ENCODE peak calls at places on chromosomes 1 and 21, in nine cellular contexts. Z, H, P, F, O, V, C, U and X are unnamed samples.

GRCh38 chr1:117171900-117172501 is 38.7 kb downstream of the VTCN1 start:
- DNase-seq in Z (no peak), H (no peak), P (no peak), F (no peak), O (no peak), V (no peak), C (peak), U (peak), X (peak)

GRCh38 chr1:31859719-31860118 is 43.9 kb upstream of the SPOCD1 start:
- DNase-seq in Z (no peak), H (no peak), P (no peak), F (no peak), O (no peak), V (no peak), C (no peak), U (no peak), X (no peak)

GRCh38 chr1:94020764-94021579 is 100.0 kb downstream of the ABCA4 start:
- DNase-seq in Z (no peak), H (no peak), P (no peak), F (peak), O (no peak), V (no peak), C (no peak), U (peak), X (no peak)

GRCh38 chr1:236417325-236417724 is 23.2 kb downstream of the EDARADD start:
- DNase-seq in Z (no peak), H (no peak), P (no peak), F (no peak), O (no peak), V (no peak), C (no peak), U (no peak), X (no peak)

GRCh38 chr21:32256873-32257620 is 21.8 kb downstream of the MIS18A start:
- DNase-seq in Z (peak), H (peak), P (no peak), F (no peak), O (no peak), V (peak), C (peak), U (peak), X (no peak)

GRCh38 chr1:212375986-212376385 is 38.7 kb downstream of the PACC1 start:
- DNase-seq in Z (no peak), H (no peak), P (no peak), F (no peak), O (no peak), V (no peak), C (no peak), U (no peak), X (no peak)

GRCh38 chr1:6466751-6467150 is 778 bp upstream of the TNFRSF25 start:
- DNase-seq in Z (no peak), H (no peak), P (no peak), F (no peak), O (no peak), V (no peak), C (no peak), U (no peak), X (no peak)

GRCh38 chr1:24875976-24876609 is 54.0 kb downstream of the RUNX3 start:
- DNase-seq in Z (no peak), H (no peak), P (no peak), F (no peak), O (no peak), V (no peak), C (no peak), U (no peak), X (no peak)

GRCh38 chr1:5099558-5099957 is 445.1 kb downstream of the AJAP1 start:
- DNase-seq in Z (no peak), H (no peak), P (no peak), F (no peak), O (peak), V (no peak), C (no peak), U (no peak), X (no peak)

GRCh38 chr1:234519506-234519905 is 40.5 kb upstream of the TARBP1 start:
- DNase-seq in Z (peak), H (no peak), P (no peak), F (no peak), O (peak), V (no peak), C (no peak), U (no peak), X (no peak)

GRCh38 chr1:3314561-3315271 is 139.7 kb upstream of the ARHGEF16 start:
- DNase-seq in Z (peak), H (no peak), P (no peak), F (no peak), O (no peak), V (no peak), C (no peak), U (no peak), X (no peak)

GRCh38 chr1:237794071-237794470 is 96.7 kb downstream of the ZP4 start:
- DNase-seq in Z (no peak), H (no peak), P (no peak), F (no peak), O (no peak), V (no peak), C (no peak), U (no peak), X (no peak)

GRCh38 chr1:59856725-59857338 is 42.1 kb downstream of the HOOK1 start:
- DNase-seq in Z (no peak), H (peak), P (no peak), F (no peak), O (no peak), V (peak), C (peak), U (no peak), X (no peak)

GRCh38 chr1:101846820-101847219 is 149.9 kb downstream of the OLFM3 start:
- DNase-seq in Z (peak), H (no peak), P (no peak), F (no peak), O (no peak), V (no peak), C (peak), U (no peak), X (no peak)

GRCh38 chr1:17355898-17356297 is 16.1 kb upstream of the PADI6 start:
- DNase-seq in Z (no peak), H (no peak), P (no peak), F (peak), O (peak), V (no peak), C (no peak), U (no peak), X (no peak)

GRCh38 chr1:177274687-177275211 is 104.0 kb downstream of the BRINP2 start:
- DNase-seq in Z (no peak), H (no peak), P (no peak), F (no peak), O (no peak), V (no peak), C (peak), U (peak), X (no peak)

GRCh38 chr1:6448749-6449631 is 17.0 kb downstream of the TNFRSF25 start:
- DNase-seq in Z (peak), H (no peak), P (no peak), F (peak), O (no peak), V (peak), C (peak), U (no peak), X (no peak)

GRCh38 chr1:104780470-104781078 is 1030.9 kb downstream of the AMY1C start:
- DNase-seq in Z (peak), H (no peak), P (no peak), F (no peak), O (peak), V (no peak), C (no peak), U (peak), X (no peak)

GRCh38 chr1:30846587-30846986 is 62.0 kb downstream of the SDC3 start:
- DNase-seq in Z (no peak), H (no peak), P (no peak), F (no peak), O (no peak), V (no peak), C (no peak), U (no peak), X (no peak)

GRCh38 chr1:174399211-174399610 is 48.6 kb upstream of the GPR52 start:
- DNase-seq in Z (no peak), H (no peak), P (no peak), F (no peak), O (no peak), V (no peak), C (no peak), U (no peak), X (no peak)

GRCh38 chr1:176541663-176542062 is 78.7 kb downstream of the PAPPA2 start:
- DNase-seq in Z (no peak), H (no peak), P (no peak), F (no peak), O (no peak), V (no peak), C (no peak), U (no peak), X (peak)

GRCh38 chr1:229843627-229844238 is 217.7 kb downstream of the URB2 start:
- DNase-seq in Z (peak), H (peak), P (no peak), F (no peak), O (peak), V (peak), C (no peak), U (peak), X (peak)

GRCh38 chr1:11072216-11072917 is 12.5 kb upstream of the SRM start:
- DNase-seq in Z (no peak), H (no peak), P (no peak), F (no peak), O (peak), V (no peak), C (no peak), U (no peak), X (no peak)

GRCh38 chr1:96559707-96560588 is 161.6 kb upstream of the PTBP2 start:
- DNase-seq in Z (no peak), H (no peak), P (no peak), F (no peak), O (no peak), V (no peak), C (no peak), U (peak), X (peak)

GRCh38 chr1:189658381-189658780 is 819.3 kb downstream of the BRINP3 start:
- DNase-seq in Z (peak), H (no peak), P (no peak), F (no peak), O (no peak), V (no peak), C (no peak), U (no peak), X (no peak)

GRCh38 chr1:20187103-20187812 is 940 bp upstream of the PLA2G2C start:
- DNase-seq in Z (no peak), H (peak), P (no peak), F (peak), O (no peak), V (peak), C (peak), U (no peak), X (no peak)

GRCh38 chr21:37208056-37208705 is 59.0 kb downstream of the VPS26C start:
- DNase-seq in Z (no peak), H (no peak), P (peak), F (no peak), O (no peak), V (peak), C (peak), U (no peak), X (no peak)

GRCh38 chr1:108897865-108898720 is 21.3 kb downstream of the GPSM2 start:
- DNase-seq in Z (peak), H (peak), P (no peak), F (peak), O (peak), V (peak), C (no peak), U (peak), X (no peak)

GRCh38 chr1:114318951-114319350 is 165.3 kb upstream of the SYT6 start:
- DNase-seq in Z (no peak), H (no peak), P (no peak), F (no peak), O (no peak), V (no peak), C (no peak), U (no peak), X (no peak)

GRCh38 chr1:114316204-114316603 is 162.5 kb upstream of the SYT6 start:
- DNase-seq in Z (no peak), H (no peak), P (no peak), F (no peak), O (no peak), V (no peak), C (no peak), U (no peak), X (no peak)

GRCh38 chr1:114314098-114314497 is 160.4 kb upstream of the SYT6 start:
- DNase-seq in Z (no peak), H (no peak), P (no peak), F (no peak), O (no peak), V (no peak), C (no peak), U (no peak), X (no peak)

GRCh38 chr1:114314576-114314975 is 160.9 kb upstream of the SYT6 start:
- DNase-seq in Z (no peak), H (no peak), P (no peak), F (no peak), O (no peak), V (no peak), C (no peak), U (no peak), X (no peak)

DNA sequence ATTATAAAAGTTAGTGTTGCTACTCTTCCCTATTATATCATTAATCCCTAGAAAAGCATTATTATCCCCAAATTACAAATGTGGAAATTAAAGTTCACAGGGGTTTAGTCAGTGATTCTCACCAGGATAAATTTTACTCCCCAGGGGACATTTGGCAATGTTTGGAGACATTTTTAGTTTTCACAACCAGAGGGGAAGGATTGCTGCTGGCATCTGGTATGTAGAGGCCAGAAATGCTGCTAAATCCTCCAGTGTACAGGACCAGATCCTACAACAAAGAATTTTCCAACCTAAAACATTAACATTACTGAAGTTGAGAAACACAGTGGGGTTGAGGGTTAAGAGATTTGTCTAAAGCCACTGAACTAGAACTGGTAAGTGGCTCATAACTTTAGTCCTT is 161.9 kb upstream of the SYT6 start:
- DNase-seq in Z (no peak), H (no peak), P (no peak), F (no peak), O (no peak), V (no peak), C (no peak), U (no peak), X (no peak)
- H3K27ac ChIP-seq in Z (no peak), H (no peak), P (no peak), F (no peak), O (no peak), V (no peak), C (no peak), U (no peak), X (no peak)

DNA sequence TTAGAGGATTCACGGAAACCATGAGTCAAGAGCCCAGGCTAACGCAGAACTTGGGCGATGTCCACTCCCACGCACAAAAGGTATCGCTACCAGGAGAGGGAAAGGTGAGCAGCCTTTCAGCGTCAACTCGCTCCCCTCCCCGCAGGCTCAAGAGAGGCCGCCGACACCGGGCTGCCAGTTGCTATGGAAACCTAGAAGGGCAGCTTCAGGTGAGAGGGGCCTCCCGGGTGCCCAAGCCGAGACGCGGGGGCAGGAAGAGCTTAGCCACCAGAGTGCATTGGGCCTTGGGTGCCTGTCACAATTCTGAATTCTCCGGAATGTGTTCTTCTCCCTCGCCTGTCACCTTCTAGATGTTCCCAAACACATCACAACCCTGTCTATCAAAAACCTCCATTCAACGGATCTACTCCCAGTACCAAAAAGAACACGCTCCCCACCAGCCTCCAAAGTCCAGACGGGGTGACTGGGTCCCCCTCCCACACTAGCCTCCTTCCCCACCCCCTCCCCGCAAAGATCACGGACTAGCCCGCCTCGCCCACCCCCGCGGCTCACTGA is 694 bp downstream of the MEAF6 start:
- DNase-seq in Z (peak), H (peak), P (no peak), F (peak), O (peak), V (peak), C (peak), U (peak), X (no peak)
- H3K27ac ChIP-seq in Z (peak), H (peak), P (peak), F (peak), O (no peak), V (peak), C (peak), U (peak), X (peak)

GRCh38 chr1:54764922-54765561 is 719 bp upstream of the PARS2 start:
- DNase-seq in Z (no peak), H (no peak), P (no peak), F (no peak), O (no peak), V (no peak), C (no peak), U (no peak), X (no peak)
- H3K27ac ChIP-seq in Z (no peak), H (peak), P (peak), F (peak), O (no peak), V (peak), C (peak), U (peak), X (no peak)

GRCh38 chr1:118504231-118504644 is 319.2 kb upstream of the SPAG17 start:
- DNase-seq in Z (peak), H (no peak), P (no peak), F (no peak), O (no peak), V (no peak), C (no peak), U (no peak), X (no peak)

GRCh38 chr1:118504867-118505266 is 319.8 kb upstream of the SPAG17 start:
- DNase-seq in Z (no peak), H (no peak), P (no peak), F (no peak), O (no peak), V (no peak), C (peak), U (no peak), X (no peak)

GRCh38 chr1:118507391-118507790 is 322.4 kb upstream of the SPAG17 start:
- DNase-seq in Z (no peak), H (no peak), P (no peak), F (no peak), O (no peak), V (no peak), C (no peak), U (no peak), X (no peak)

DNA sequence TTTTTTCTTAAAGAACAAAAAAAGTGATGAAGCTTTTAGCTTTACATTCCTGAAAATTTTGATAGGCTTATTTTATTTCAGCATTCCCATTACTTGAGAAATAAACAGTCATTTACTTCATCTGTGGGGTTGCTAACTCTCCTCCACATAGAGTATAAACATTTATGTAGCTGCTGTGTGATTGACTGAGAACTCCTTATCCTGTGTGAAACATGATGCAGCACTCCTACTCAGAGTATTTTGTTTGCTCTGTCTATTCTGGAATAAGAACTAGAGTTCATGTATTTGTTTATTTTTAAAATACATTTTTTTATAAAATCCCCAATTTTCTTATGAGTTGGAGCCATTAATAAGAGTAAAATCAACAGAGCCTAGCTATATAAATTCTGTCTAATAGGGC is 318.7 kb upstream of the SPAG17 start:
- DNase-seq in Z (no peak), H (no peak), P (no peak), F (no peak), O (no peak), V (no peak), C (no peak), U (no peak), X (no peak)
- H3K27ac ChIP-seq in Z (no peak), H (no peak), P (no peak), F (no peak), O (no peak), V (no peak), C (no peak), U (no peak), X (no peak)

GRCh38 chr1:35539824-35540261 is 17.4 kb downstream of the KIAA0319L start:
- DNase-seq in Z (no peak), H (no peak), P (no peak), F (no peak), O (no peak), V (no peak), C (no peak), U (no peak), X (no peak)
- H3K27ac ChIP-seq in Z (no peak), H (no peak), P (peak), F (peak), O (no peak), V (peak), C (peak), U (no peak), X (no peak)

GRCh38 chr1:26536521-26536920 is 7.0 kb downstream of the RPS6KA1 start:
- DNase-seq in Z (no peak), H (no peak), P (no peak), F (no peak), O (no peak), V (no peak), C (no peak), U (no peak), X (no peak)

GRCh38 chr1:26536081-26536480 is 6.5 kb downstream of the RPS6KA1 start:
- DNase-seq in Z (no peak), H (no peak), P (no peak), F (no peak), O (no peak), V (no peak), C (no peak), U (no peak), X (no peak)

GRCh38 chr1:26531651-26532131 is 2.1 kb downstream of the RPS6KA1 start:
- DNase-seq in Z (no peak), H (peak), P (peak), F (no peak), O (no peak), V (peak), C (peak), U (no peak), X (no peak)

GRCh38 chr1:26535201-26535600 is 5.6 kb downstream of the RPS6KA1 start:
- DNase-seq in Z (no peak), H (peak), P (no peak), F (no peak), O (peak), V (peak), C (no peak), U (no peak), X (no peak)

DNA sequence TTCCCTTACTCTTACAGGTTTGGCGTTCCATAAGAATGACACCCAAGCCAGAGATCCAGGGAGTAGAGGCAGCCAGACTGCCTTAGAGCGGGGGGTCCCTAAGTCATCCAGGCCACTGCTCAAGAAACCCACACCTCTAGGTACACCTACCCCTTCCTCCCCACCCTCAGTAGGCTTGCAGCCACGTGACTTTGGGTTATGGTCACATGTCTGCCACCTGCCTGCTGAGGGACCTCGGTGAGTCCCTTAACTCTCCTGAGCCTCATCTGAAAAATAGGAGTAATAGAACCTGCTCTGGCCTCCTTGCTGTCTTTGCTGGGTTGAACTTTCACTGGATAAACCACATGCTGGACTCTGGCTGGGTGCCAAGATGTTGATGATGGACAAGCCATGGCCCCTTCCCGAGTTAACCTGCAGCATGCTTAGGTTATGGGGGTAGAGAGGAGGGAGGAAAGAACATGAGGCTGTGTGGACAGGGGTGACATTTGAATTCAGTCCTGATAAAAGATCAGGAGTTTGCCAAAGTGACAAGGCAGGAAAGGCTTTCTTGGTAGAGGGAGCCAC is 4.5 kb downstream of the RPS6KA1 start:
- DNase-seq in Z (no peak), H (no peak), P (no peak), F (no peak), O (peak), V (no peak), C (no peak), U (no peak), X (no peak)
- H3K27ac ChIP-seq in Z (no peak), H (no peak), P (no peak), F (no peak), O (peak), V (peak), C (no peak), U (no peak), X (no peak)